ENCODE peak calls at places on chromosomes 6 and 20, in seven cellular contexts. P, M, D, B, K, A and W are unnamed samples.

GRCh38 chr6:149898966-149899365 is 1.1 kb upstream of the RAET1E start:
- DNase-seq in P (no peak), M (no peak), D (no peak), B (no peak), K (no peak), A (no peak), W (no peak)

GRCh38 chr6:158627940-158628211 is 16.7 kb downstream of the DYNLT1 start:
- DNase-seq in P (no peak), M (no peak), D (no peak), B (no peak), K (no peak), A (no peak), W (no peak)

GRCh38 chr6:110525001-110525400 is 48.6 kb upstream of the SLC22A16 start:
- DNase-seq in P (no peak), M (no peak), D (no peak), B (no peak), K (no peak), A (no peak), W (no peak)

GRCh38 chr6:10883312-10884244 is 1.7 kb upstream of the GCM2 start:
- DNase-seq in P (no peak), M (no peak), D (peak), B (no peak), K (no peak), A (no peak), W (no peak)

GRCh38 chr6:79543886-79544285 is 6.7 kb upstream of the LCA5 start:
- DNase-seq in P (no peak), M (no peak), D (no peak), B (no peak), K (no peak), A (no peak), W (no peak)

GRCh38 chr6:106547961-106548453 is 81.3 kb downstream of the RTN4IP1 start:
- DNase-seq in P (no peak), M (peak), D (no peak), B (no peak), K (no peak), A (no peak), W (no peak)

GRCh38 chr6:6439778-6440177 is 119.3 kb upstream of the F13A1 start:
- DNase-seq in P (no peak), M (no peak), D (no peak), B (no peak), K (no peak), A (no peak), W (no peak)

GRCh38 chr6:70282906-70283461 is 19.9 kb downstream of the COL9A1 start:
- DNase-seq in P (no peak), M (no peak), D (peak), B (peak), K (no peak), A (peak), W (no peak)

GRCh38 chr6:31049518-31049917 is 39.2 kb downstream of the MUC22 start:
- DNase-seq in P (no peak), M (no peak), D (no peak), B (no peak), K (no peak), A (no peak), W (no peak)

GRCh38 chr20:63896136-63896890 is 1.4 kb downstream of the DNAJC5 start:
- DNase-seq in P (peak), M (peak), D (no peak), B (no peak), K (peak), A (no peak), W (peak)

GRCh38 chr6:15427360-15428070 is 181.6 kb downstream of the JARID2 start:
- DNase-seq in P (no peak), M (no peak), D (no peak), B (peak), K (no peak), A (no peak), W (no peak)

GRCh38 chr6:5706094-5707033 is 300.4 kb downstream of the NRN1 start:
- DNase-seq in P (no peak), M (no peak), D (no peak), B (no peak), K (no peak), A (no peak), W (no peak)

GRCh38 chr6:52566853-52567279 is 10.0 kb downstream of the TRAM2 start:
- DNase-seq in P (no peak), M (no peak), D (no peak), B (no peak), K (no peak), A (no peak), W (no peak)

GRCh38 chr6:121592261-121592935 is 157.0 kb downstream of the GJA1 start:
- DNase-seq in P (no peak), M (no peak), D (no peak), B (no peak), K (no peak), A (no peak), W (no peak)

GRCh38 chr6:64553414-64553813 is 917.8 kb downstream of the PHF3 start:
- DNase-seq in P (no peak), M (no peak), D (no peak), B (no peak), K (no peak), A (no peak), W (no peak)

GRCh38 chr20:21571841-21572690 is 58.2 kb upstream of the NKX2-2 start:
- DNase-seq in P (no peak), M (peak), D (peak), B (no peak), K (no peak), A (peak), W (peak)

GRCh38 chr20:40956503-40956902 is 72.1 kb upstream of the TOP1 start:
- DNase-seq in P (no peak), M (no peak), D (no peak), B (no peak), K (no peak), A (no peak), W (no peak)

GRCh38 chr20:17909745-17910345 is 58.7 kb downstream of the SNX5 start:
- DNase-seq in P (no peak), M (no peak), D (no peak), B (no peak), K (no peak), A (no peak), W (no peak)

GRCh38 chr20:62121776-62122658 is at the start of gene LSM14B:
- DNase-seq in P (peak), M (peak), D (peak), B (peak), K (peak), A (peak), W (peak)

GRCh38 chr6:141464490-141464889 is 668.2 kb upstream of the GJE1 start:
- DNase-seq in P (peak), M (no peak), D (no peak), B (no peak), K (no peak), A (no peak), W (peak)

GRCh38 chr6:43276180-43277082 is 21.6 kb upstream of the SLC22A7 start:
- DNase-seq in P (no peak), M (peak), D (no peak), B (no peak), K (peak), A (no peak), W (no peak)

GRCh38 chr20:20668639-20669038 is 43.8 kb downstream of the RALGAPA2 start:
- DNase-seq in P (no peak), M (no peak), D (no peak), B (no peak), K (no peak), A (no peak), W (no peak)

GRCh38 chr6:43834528-43835145 is 64.6 kb downstream of the VEGFA start:
- DNase-seq in P (no peak), M (no peak), D (peak), B (no peak), K (no peak), A (no peak), W (no peak)

GRCh38 chr6:11606287-11606686 is 68.7 kb downstream of the TMEM170B start:
- DNase-seq in P (no peak), M (no peak), D (no peak), B (no peak), K (no peak), A (no peak), W (no peak)

GRCh38 chr6:89281779-89282246 is 33.3 kb downstream of the GABRR2 start:
- DNase-seq in P (no peak), M (peak), D (peak), B (peak), K (no peak), A (peak), W (no peak)

GRCh38 chr6:97947841-97948240 is 664.8 kb upstream of the MMS22L start:
- DNase-seq in P (peak), M (no peak), D (no peak), B (no peak), K (peak), A (no peak), W (peak)

GRCh38 chr20:25032478-25033183 is 25.3 kb downstream of the ACSS1 start:
- DNase-seq in P (no peak), M (no peak), D (peak), B (no peak), K (no peak), A (peak), W (no peak)

GRCh38 chr6:34462561-34462971 is 3.3 kb upstream of the PACSIN1 start:
- DNase-seq in P (peak), M (no peak), D (no peak), B (no peak), K (peak), A (peak), W (no peak)

GRCh38 chr6:77857421-77857820 is 204.6 kb downstream of the MEI4 start:
- DNase-seq in P (no peak), M (no peak), D (no peak), B (no peak), K (no peak), A (no peak), W (no peak)

GRCh38 chr20:58938541-58938940 is 42.5 kb upstream of the NELFCD start:
- DNase-seq in P (no peak), M (no peak), D (no peak), B (no peak), K (no peak), A (no peak), W (no peak)

GRCh38 chr6:45532626-45533258 is 155.0 kb upstream of the SUPT3H start:
- DNase-seq in P (no peak), M (no peak), D (no peak), B (no peak), K (no peak), A (no peak), W (no peak)

GRCh38 chr6:28769626-28770402 is 154.0 kb downstream of the TRIM27 start:
- DNase-seq in P (no peak), M (no peak), D (no peak), B (peak), K (no peak), A (peak), W (no peak)

GRCh38 chr20:12970372-12970821 is 38.4 kb upstream of the SPTLC3 start:
- DNase-seq in P (no peak), M (no peak), D (peak), B (peak), K (peak), A (no peak), W (peak)

GRCh38 chr6:44053760-44054556 is 73.3 kb downstream of the MRPL14 start:
- DNase-seq in P (no peak), M (no peak), D (no peak), B (peak), K (no peak), A (no peak), W (no peak)

GRCh38 chr6:44298055-44298803 is 14.9 kb downstream of the AARS2 start:
- DNase-seq in P (no peak), M (no peak), D (no peak), B (no peak), K (no peak), A (no peak), W (no peak)

GRCh38 chr6:34027445-34027936 is 118.4 kb downstream of the GRM4 start:
- DNase-seq in P (no peak), M (peak), D (peak), B (peak), K (peak), A (peak), W (peak)

GRCh38 chr6:107601406-107601805 is 111.5 kb downstream of the SOBP start:
- DNase-seq in P (no peak), M (no peak), D (no peak), B (no peak), K (no peak), A (no peak), W (no peak)